ENCODE peak calls at places on chromosomes 13 and 19, in seven cellular contexts. One of them, this sample, is unnamed.

GRCh38 chr19:56667311-56667870 is 4.2 kb downstream of the ZNF835 start:
- DNase-seq in transverse colon: no peak
- DNase-seq in mammary epithelial cell: no peak
- DNase-seq in astrocyte of the spinal cord: no peak
- DNase-seq in AG04449: no peak
- DNase-seq in SJCRH30: no peak
- DNase-seq in tibial nerve: no peak
- DNase-seq in this sample: no peak

GRCh38 chr19:35039881-35040456 is 1.6 kb upstream of the HPN start:
- DNase-seq in mammary epithelial cell: no peak
- DNase-seq in astrocyte of the spinal cord: no peak
- DNase-seq in SJCRH30: no peak
- DNase-seq in AG04449: no peak
- DNase-seq in transverse colon: no peak
- DNase-seq in tibial nerve: no peak
- DNase-seq in this sample: no peak

GRCh38 chr19:2775556-2776430 is 7.3 kb downstream of the SGTA start:
- DNase-seq in AG04449: no peak
- DNase-seq in tibial nerve: peak; percentile 53
- DNase-seq in mammary epithelial cell: peak; percentile 54
- DNase-seq in SJCRH30: peak; percentile 84
- DNase-seq in transverse colon: peak; percentile 71
- DNase-seq in astrocyte of the spinal cord: peak; percentile 50
- DNase-seq in this sample: no peak

GRCh38 chr19:47430041-47430802 is 10.9 kb upstream of the MEIS3 start:
- DNase-seq in transverse colon: peak; percentile 64
- DNase-seq in tibial nerve: peak; percentile 23
- DNase-seq in SJCRH30: no peak
- DNase-seq in astrocyte of the spinal cord: peak; percentile 38
- DNase-seq in mammary epithelial cell: no peak
- DNase-seq in AG04449: no peak
- DNase-seq in this sample: no peak

GRCh38 chr19:16345457-16345856 is 20.8 kb downstream of the KLF2 start:
- DNase-seq in AG04449: no peak
- DNase-seq in mammary epithelial cell: no peak
- DNase-seq in tibial nerve: no peak
- DNase-seq in astrocyte of the spinal cord: no peak
- DNase-seq in SJCRH30: no peak
- DNase-seq in transverse colon: no peak
- DNase-seq in this sample: no peak

GRCh38 chr13:87172166-87172825 is 498.9 kb upstream of the SLITRK5 start:
- DNase-seq in AG04449: no peak
- DNase-seq in tibial nerve: no peak
- DNase-seq in SJCRH30: peak; percentile 68
- DNase-seq in mammary epithelial cell: no peak
- DNase-seq in astrocyte of the spinal cord: no peak
- DNase-seq in transverse colon: no peak
- DNase-seq in this sample: no peak

GRCh38 chr19:41939861-41940442 is 11.7 kb upstream of the ERFL start:
- DNase-seq in AG04449: no peak
- DNase-seq in transverse colon: peak; percentile 62
- DNase-seq in mammary epithelial cell: no peak
- DNase-seq in SJCRH30: peak; percentile 68
- DNase-seq in astrocyte of the spinal cord: no peak
- DNase-seq in tibial nerve: no peak
- DNase-seq in this sample: no peak

GRCh38 chr19:5048727-5049553 is 80.0 kb downstream of the KDM4B start:
- DNase-seq in SJCRH30: peak; percentile 29
- DNase-seq in mammary epithelial cell: no peak
- DNase-seq in transverse colon: peak; percentile 55
- DNase-seq in astrocyte of the spinal cord: peak; percentile 73
- DNase-seq in AG04449: no peak
- DNase-seq in tibial nerve: no peak
- DNase-seq in this sample: no peak

GRCh38 chr13:97574926-97575325 is 141.0 kb downstream of the RAP2A start:
- DNase-seq in transverse colon: peak; percentile 26
- DNase-seq in SJCRH30: peak; percentile 15
- DNase-seq in tibial nerve: no peak
- DNase-seq in mammary epithelial cell: peak; percentile 3
- DNase-seq in astrocyte of the spinal cord: peak; percentile 3
- DNase-seq in AG04449: no peak
- DNase-seq in this sample: no peak

GRCh38 chr19:46107371-46107770 is 17.1 kb downstream of the IGFL3 start:
- DNase-seq in astrocyte of the spinal cord: peak; percentile 59
- DNase-seq in tibial nerve: no peak
- DNase-seq in mammary epithelial cell: peak; percentile 78
- DNase-seq in transverse colon: no peak
- DNase-seq in AG04449: no peak
- DNase-seq in SJCRH30: no peak
- DNase-seq in this sample: no peak

GRCh38 chr13:43988302-43988701 is 108.6 kb downstream of the LACC1 start:
- DNase-seq in mammary epithelial cell: no peak
- DNase-seq in astrocyte of the spinal cord: no peak
- DNase-seq in AG04449: no peak
- DNase-seq in transverse colon: no peak
- DNase-seq in tibial nerve: no peak
- DNase-seq in SJCRH30: no peak
- DNase-seq in this sample: no peak

GRCh38 chr13:50400930-50401553 is 385.8 kb downstream of the KCNRG start:
- DNase-seq in tibial nerve: no peak
- DNase-seq in transverse colon: no peak
- DNase-seq in AG04449: peak; percentile 74
- DNase-seq in astrocyte of the spinal cord: peak; percentile 83
- DNase-seq in SJCRH30: peak; percentile 14
- DNase-seq in mammary epithelial cell: peak; percentile 89
- DNase-seq in this sample: peak; percentile 56

GRCh38 chr13:41216160-41216559 is 21.8 kb upstream of the KBTBD7 start:
- DNase-seq in mammary epithelial cell: peak; percentile 77
- DNase-seq in SJCRH30: no peak
- DNase-seq in astrocyte of the spinal cord: peak; percentile 58
- DNase-seq in transverse colon: no peak
- DNase-seq in AG04449: no peak
- DNase-seq in tibial nerve: no peak
- DNase-seq in this sample: no peak

DNA sequence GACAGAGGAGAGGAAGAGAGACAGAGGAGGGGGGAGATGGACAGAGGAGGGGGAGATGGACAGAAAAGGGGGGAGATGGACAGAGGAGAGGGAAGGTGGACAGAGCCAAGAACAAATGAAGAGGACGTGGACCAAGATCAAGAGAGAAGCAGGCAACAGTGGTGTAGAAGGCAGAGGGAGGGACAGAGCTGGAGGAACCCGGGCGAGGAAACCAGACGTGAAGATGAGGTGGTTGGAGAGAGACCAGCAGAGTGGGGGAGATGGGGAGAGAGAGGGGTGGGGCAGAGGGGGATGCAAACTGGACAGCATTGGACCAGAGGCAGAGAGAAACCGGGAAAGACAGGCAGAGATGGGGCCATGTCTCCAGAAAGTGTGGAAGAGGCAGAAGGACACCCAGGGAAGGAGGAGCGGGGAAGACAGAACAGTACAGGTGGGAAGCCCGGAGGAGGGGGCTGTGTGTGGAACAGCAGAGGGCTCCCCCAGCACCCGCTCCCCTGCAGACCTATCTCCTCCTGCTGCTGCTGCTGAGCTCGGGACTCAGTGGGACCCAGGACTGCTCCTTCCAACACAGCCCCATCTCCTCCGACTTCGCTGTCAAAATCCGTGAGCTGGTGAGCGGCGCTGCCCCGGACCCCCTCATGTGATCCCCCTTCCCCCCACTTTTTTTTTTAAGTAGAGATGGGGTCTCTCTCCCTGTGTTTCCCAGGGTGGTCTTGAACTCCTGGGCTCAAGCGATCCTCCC is 1.3 kb downstream of the FLT3LG start:
- DNase-seq in mammary epithelial cell: no peak
- DNase-seq in SJCRH30: no peak
- DNase-seq in AG04449: no peak
- DNase-seq in transverse colon: no peak
- DNase-seq in astrocyte of the spinal cord: no peak
- DNase-seq in tibial nerve: no peak
- DNase-seq in this sample: no peak
- H3K4me3 ChIP-seq in mammary epithelial cell: no peak overlapping the region
- H3K4me3 ChIP-seq in SJCRH30: no peak overlapping the region
- H3K4me3 ChIP-seq in AG04449: peak overlapping the region; percentile 75
- H3K4me3 ChIP-seq in transverse colon: no peak overlapping the region
- H3K4me3 ChIP-seq in astrocyte of the spinal cord: no peak overlapping the region
- H3K4me3 ChIP-seq in tibial nerve: no peak overlapping the region
- H3K4me3 ChIP-seq in this sample: no peak overlapping the region

DNA sequence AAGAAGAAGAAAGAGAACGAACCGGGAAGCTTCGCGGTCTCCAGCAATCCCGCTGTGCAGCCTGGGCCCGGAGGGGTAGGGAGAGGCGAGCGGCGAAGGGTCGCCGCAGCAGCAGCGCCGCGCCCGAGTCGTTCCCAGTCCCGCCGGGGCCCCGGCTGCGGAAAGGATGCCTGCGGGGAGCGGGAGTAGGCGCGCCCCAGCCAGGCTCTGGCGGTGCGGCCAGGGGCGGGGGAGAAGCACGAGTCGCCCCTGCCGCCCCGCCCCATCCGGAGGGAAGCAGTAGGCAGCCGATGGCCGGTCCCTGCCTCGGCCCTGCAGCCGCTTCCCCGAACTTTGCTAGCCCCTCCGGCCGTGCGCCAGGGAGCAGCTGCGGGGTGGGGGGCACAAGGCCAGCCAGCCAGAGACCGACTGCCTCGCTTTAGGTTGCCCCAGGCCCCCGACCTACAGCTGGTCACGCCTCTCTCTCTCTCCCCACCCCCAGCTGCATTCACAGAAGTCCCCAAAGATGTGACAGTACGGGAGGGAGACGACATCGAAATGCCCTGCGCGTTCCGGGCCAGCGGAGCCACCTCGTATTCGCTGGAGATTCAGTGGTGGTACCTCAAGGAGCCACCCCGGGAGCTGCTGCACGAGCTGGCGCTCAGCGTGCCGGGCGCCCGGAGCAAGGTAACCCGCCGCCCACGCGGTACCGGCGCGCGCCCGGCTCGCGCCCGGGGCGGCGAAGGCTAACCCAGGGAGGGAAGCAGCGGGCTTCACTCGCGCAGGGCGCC is 1.1 kb downstream of the VSTM2B start:
- DNase-seq in tibial nerve: no peak
- DNase-seq in AG04449: no peak
- DNase-seq in SJCRH30: no peak
- DNase-seq in astrocyte of the spinal cord: no peak
- DNase-seq in transverse colon: no peak
- DNase-seq in mammary epithelial cell: peak; percentile 5
- DNase-seq in this sample: peak; percentile 52
- H3K4me3 ChIP-seq in tibial nerve: peak overlapping the region; percentile 14
- H3K4me3 ChIP-seq in AG04449: no peak overlapping the region
- H3K4me3 ChIP-seq in SJCRH30: no peak overlapping the region
- H3K4me3 ChIP-seq in astrocyte of the spinal cord: no peak overlapping the region
- H3K4me3 ChIP-seq in transverse colon: no peak overlapping the region
- H3K4me3 ChIP-seq in mammary epithelial cell: no peak overlapping the region
- H3K4me3 ChIP-seq in this sample: peak overlapping the region; percentile 61

GRCh38 chr13:23323946-23324709 is 109.4 kb downstream of the SACS start:
- DNase-seq in mammary epithelial cell: no peak
- DNase-seq in transverse colon: no peak
- DNase-seq in SJCRH30: no peak
- DNase-seq in astrocyte of the spinal cord: no peak
- DNase-seq in AG04449: no peak
- DNase-seq in tibial nerve: no peak
- DNase-seq in this sample: peak; percentile 46
- H3K4me3 ChIP-seq in mammary epithelial cell: no peak overlapping the region
- H3K4me3 ChIP-seq in transverse colon: no peak overlapping the region
- H3K4me3 ChIP-seq in SJCRH30: no peak overlapping the region
- H3K4me3 ChIP-seq in astrocyte of the spinal cord: no peak overlapping the region
- H3K4me3 ChIP-seq in AG04449: no peak overlapping the region
- H3K4me3 ChIP-seq in tibial nerve: no peak overlapping the region
- H3K4me3 ChIP-seq in this sample: peak overlapping the region; percentile 52

DNA sequence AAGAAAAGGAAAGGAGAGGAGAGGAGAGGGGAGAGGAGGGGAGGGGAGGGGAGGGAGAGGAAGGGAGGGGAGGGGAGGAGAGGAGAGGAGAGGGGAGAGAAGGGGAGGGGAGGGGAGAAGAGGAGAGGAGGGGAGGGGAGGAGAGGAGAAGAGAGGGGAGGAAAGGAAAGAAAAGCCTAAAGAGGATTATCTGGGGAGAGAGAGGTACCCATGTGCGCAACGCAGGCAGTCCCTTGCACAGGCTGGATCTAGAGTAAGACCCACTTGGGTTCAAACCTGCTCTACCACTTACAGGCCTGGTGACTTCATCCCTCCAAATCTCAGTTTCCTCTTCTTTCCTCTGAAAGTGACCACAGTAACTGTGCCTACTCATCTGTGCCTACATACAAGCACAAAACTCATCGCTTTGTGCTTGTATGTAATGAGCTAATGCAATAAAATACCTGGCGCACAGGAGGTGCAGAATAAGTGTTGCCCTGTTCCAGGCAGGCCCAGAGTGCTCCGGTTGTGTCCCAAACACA is 753 bp upstream of the MAP1S start:
- DNase-seq in tibial nerve: no peak
- DNase-seq in astrocyte of the spinal cord: no peak
- DNase-seq in SJCRH30: no peak
- DNase-seq in transverse colon: no peak
- DNase-seq in mammary epithelial cell: no peak
- DNase-seq in AG04449: no peak
- DNase-seq in this sample: no peak
- H3K4me3 ChIP-seq in tibial nerve: peak overlapping the region; percentile 96
- H3K4me3 ChIP-seq in astrocyte of the spinal cord: no peak overlapping the region
- H3K4me3 ChIP-seq in SJCRH30: peak overlapping the region; percentile 78
- H3K4me3 ChIP-seq in transverse colon: no peak overlapping the region
- H3K4me3 ChIP-seq in mammary epithelial cell: no peak overlapping the region
- H3K4me3 ChIP-seq in AG04449: no peak overlapping the region
- H3K4me3 ChIP-seq in this sample: peak overlapping the region; percentile 98

GRCh38 chr19:15199652-15200574 is 882 bp downstream of the NOTCH3 start:
- DNase-seq in SJCRH30: peak; percentile 70
- DNase-seq in tibial nerve: no peak
- DNase-seq in mammary epithelial cell: no peak
- DNase-seq in AG04449: no peak
- DNase-seq in astrocyte of the spinal cord: no peak
- DNase-seq in transverse colon: no peak
- DNase-seq in this sample: no peak
- H3K4me3 ChIP-seq in SJCRH30: peak overlapping the region; percentile 86
- H3K4me3 ChIP-seq in tibial nerve: peak overlapping the region; percentile 58
- H3K4me3 ChIP-seq in mammary epithelial cell: peak overlapping the region; percentile 50
- H3K4me3 ChIP-seq in AG04449: peak overlapping the region; percentile 82
- H3K4me3 ChIP-seq in astrocyte of the spinal cord: peak overlapping the region; percentile 60
- H3K4me3 ChIP-seq in transverse colon: peak overlapping the region; percentile 31
- H3K4me3 ChIP-seq in this sample: peak overlapping the region; percentile 33

GRCh38 chr13:20704459-20705069 is 1.1 kb downstream of the IL17D start:
- DNase-seq in mammary epithelial cell: no peak
- DNase-seq in transverse colon: no peak
- DNase-seq in tibial nerve: no peak
- DNase-seq in AG04449: no peak
- DNase-seq in SJCRH30: no peak
- DNase-seq in astrocyte of the spinal cord: no peak
- DNase-seq in this sample: no peak

GRCh38 chr13:20702530-20702929 is 969 bp upstream of the IL17D start:
- DNase-seq in SJCRH30: no peak
- DNase-seq in transverse colon: no peak
- DNase-seq in tibial nerve: no peak
- DNase-seq in astrocyte of the spinal cord: peak; percentile 20
- DNase-seq in mammary epithelial cell: no peak
- DNase-seq in AG04449: no peak
- DNase-seq in this sample: no peak

GRCh38 chr13:20702945-20703784 is at the start of gene IL17D:
- DNase-seq in tibial nerve: no peak
- DNase-seq in AG04449: no peak
- DNase-seq in mammary epithelial cell: peak; percentile 7
- DNase-seq in astrocyte of the spinal cord: peak; percentile 16
- DNase-seq in SJCRH30: peak; percentile 31
- DNase-seq in transverse colon: peak; percentile 43
- DNase-seq in this sample: no peak

GRCh38 chr13:20706661-20707060 is 3.2 kb downstream of the IL17D start:
- DNase-seq in mammary epithelial cell: no peak
- DNase-seq in SJCRH30: peak; percentile 69
- DNase-seq in AG04449: no peak
- DNase-seq in transverse colon: no peak
- DNase-seq in tibial nerve: no peak
- DNase-seq in astrocyte of the spinal cord: no peak
- DNase-seq in this sample: no peak

GRCh38 chr13:20703785-20704458 is 423 bp downstream of the IL17D start:
- DNase-seq in AG04449: no peak
- DNase-seq in SJCRH30: peak; percentile 81
- DNase-seq in astrocyte of the spinal cord: peak; percentile 62
- DNase-seq in mammary epithelial cell: peak; percentile 82
- DNase-seq in transverse colon: peak; percentile 87
- DNase-seq in tibial nerve: peak; percentile 36
- DNase-seq in this sample: peak; percentile 54
- H3K4me3 ChIP-seq in AG04449: peak overlapping the region; percentile 66
- H3K4me3 ChIP-seq in SJCRH30: peak overlapping the region; percentile 72
- H3K4me3 ChIP-seq in astrocyte of the spinal cord: peak overlapping the region; percentile 63
- H3K4me3 ChIP-seq in mammary epithelial cell: peak overlapping the region; percentile 74
- H3K4me3 ChIP-seq in transverse colon: peak overlapping the region; percentile 66
- H3K4me3 ChIP-seq in tibial nerve: peak overlapping the region; percentile 63
- H3K4me3 ChIP-seq in this sample: peak overlapping the region; percentile 56